ENCODE peak calls at places on chromosomes 5 and 9, in four cellular contexts. One of them, this sample, is unnamed.

GRCh38 chr9:127330501-127330900 is 65.9 kb downstream of the GARNL3 start:
- DNase-seq in body of pancreas: no peak
- DNase-seq in esophagus squamous epithelium: no peak
- DNase-seq in breast epithelium: no peak
- DNase-seq in this sample: no peak

GRCh38 chr5:100731768-100732167 is 171.3 kb downstream of the ST8SIA4 start:
- DNase-seq in body of pancreas: no peak
- DNase-seq in esophagus squamous epithelium: no peak
- DNase-seq in breast epithelium: no peak
- DNase-seq in this sample: no peak

GRCh38 chr9:32969270-32969669 is 32.2 kb downstream of the APTX start:
- DNase-seq in body of pancreas: no peak
- DNase-seq in esophagus squamous epithelium: no peak
- DNase-seq in breast epithelium: no peak
- DNase-seq in this sample: no peak

GRCh38 chr9:120161801-120162200 is 418.2 kb downstream of the CDK5RAP2 start:
- DNase-seq in body of pancreas: no peak
- DNase-seq in esophagus squamous epithelium: no peak
- DNase-seq in breast epithelium: no peak
- DNase-seq in this sample: no peak

GRCh38 chr9:33246269-33246860 is 6.4 kb downstream of the SPINK4 start:
- DNase-seq in body of pancreas: no peak
- DNase-seq in esophagus squamous epithelium: no peak
- DNase-seq in breast epithelium: no peak
- DNase-seq in this sample: peak

GRCh38 chr5:120419110-120419509 is 45.0 kb upstream of the PRR16 start:
- DNase-seq in body of pancreas: no peak
- DNase-seq in esophagus squamous epithelium: no peak
- DNase-seq in breast epithelium: no peak
- DNase-seq in this sample: no peak

GRCh38 chr5:142014911-142015584 is 2.2 kb upstream of the GNPDA1 start:
- DNase-seq in body of pancreas: peak
- DNase-seq in esophagus squamous epithelium: no peak
- DNase-seq in breast epithelium: no peak
- DNase-seq in this sample: no peak

GRCh38 chr9:124343533-124344290 is 71.5 kb downstream of the PSMB7 start:
- DNase-seq in body of pancreas: no peak
- DNase-seq in esophagus squamous epithelium: no peak
- DNase-seq in breast epithelium: no peak
- DNase-seq in this sample: no peak

GRCh38 chr9:121299467-121300282 is 31.7 kb downstream of the GSN start:
- DNase-seq in body of pancreas: peak
- DNase-seq in esophagus squamous epithelium: no peak
- DNase-seq in breast epithelium: peak
- DNase-seq in this sample: peak

GRCh38 chr9:108386859-108387384 is 468.9 kb downstream of the ACTL7B start:
- DNase-seq in body of pancreas: no peak
- DNase-seq in esophagus squamous epithelium: no peak
- DNase-seq in breast epithelium: no peak
- DNase-seq in this sample: no peak

GRCh38 chr5:38670878-38671277 is 114.4 kb upstream of the LIFR start:
- DNase-seq in body of pancreas: no peak
- DNase-seq in esophagus squamous epithelium: no peak
- DNase-seq in breast epithelium: no peak
- DNase-seq in this sample: no peak

GRCh38 chr5:38667499-38667776 is 111.0 kb upstream of the LIFR start:
- DNase-seq in body of pancreas: no peak
- DNase-seq in esophagus squamous epithelium: no peak
- DNase-seq in breast epithelium: no peak
- DNase-seq in this sample: no peak

GRCh38 chr5:38670066-38670465 is 113.6 kb upstream of the LIFR start:
- DNase-seq in body of pancreas: no peak
- DNase-seq in esophagus squamous epithelium: no peak
- DNase-seq in breast epithelium: no peak
- DNase-seq in this sample: no peak

GRCh38 chr5:38663276-38663675 is 106.8 kb upstream of the LIFR start:
- DNase-seq in body of pancreas: no peak
- DNase-seq in esophagus squamous epithelium: no peak
- DNase-seq in breast epithelium: no peak
- DNase-seq in this sample: no peak

DNA sequence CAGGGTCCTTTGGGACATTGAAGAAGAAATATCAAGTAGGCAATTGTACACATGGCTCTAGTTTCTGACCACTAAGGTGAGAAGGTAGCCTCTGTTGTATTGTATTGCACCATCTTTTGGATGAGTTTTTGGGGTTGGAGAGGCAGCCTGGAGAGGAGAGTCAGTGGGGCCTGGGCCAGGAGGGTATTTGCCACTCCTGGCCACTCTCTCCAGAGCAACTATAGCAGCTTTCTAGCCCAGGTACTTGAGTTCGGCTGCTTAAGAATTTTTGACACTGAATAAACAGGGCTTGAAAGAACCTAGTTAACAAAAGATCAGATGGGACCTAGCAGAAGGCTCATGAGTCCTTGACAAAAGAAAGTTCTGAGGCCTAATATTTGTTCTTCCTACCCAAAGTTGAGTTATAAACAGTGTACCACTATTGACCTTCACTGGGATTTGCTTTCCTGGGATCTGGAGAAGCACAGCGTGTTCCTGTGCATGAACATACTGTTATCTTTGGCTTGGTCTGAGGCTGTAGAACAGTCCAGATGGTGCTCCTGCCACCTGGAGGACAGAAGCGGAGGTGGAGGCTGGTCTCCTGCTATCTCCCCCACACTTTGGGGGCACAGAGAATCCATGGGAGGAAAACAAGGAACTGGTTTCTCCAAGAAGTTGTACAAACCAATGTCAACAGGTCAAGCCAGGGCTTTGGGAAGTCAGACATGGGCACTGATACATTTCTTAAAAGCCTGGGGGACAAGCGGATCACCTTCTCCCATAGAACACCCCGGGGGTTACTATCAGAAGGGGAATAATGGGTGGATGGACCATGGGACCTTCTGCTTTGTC is 110.4 kb upstream of the LIFR start:
- DNase-seq in body of pancreas: peak
- DNase-seq in esophagus squamous epithelium: no peak
- DNase-seq in breast epithelium: no peak
- DNase-seq in this sample: no peak
- TF ChIP-seq CTCF in body of pancreas: peak
- TF ChIP-seq CTCF in esophagus squamous epithelium: peak
- TF ChIP-seq CTCF in breast epithelium: no peak
- TF ChIP-seq CTCF in this sample: no peak

GRCh38 chr5:168530751-168531150 is 1.6 kb downstream of the FBLL1 start:
- DNase-seq in body of pancreas: no peak
- DNase-seq in esophagus squamous epithelium: no peak
- DNase-seq in breast epithelium: no peak
- DNase-seq in this sample: no peak

GRCh38 chr5:168528521-168529360 is at the start of gene FBLL1:
- DNase-seq in body of pancreas: peak
- DNase-seq in esophagus squamous epithelium: no peak
- DNase-seq in breast epithelium: no peak
- DNase-seq in this sample: no peak

GRCh38 chr5:168531191-168531590 is 2.1 kb downstream of the FBLL1 start:
- DNase-seq in body of pancreas: no peak
- DNase-seq in esophagus squamous epithelium: no peak
- DNase-seq in breast epithelium: no peak
- DNase-seq in this sample: no peak

GRCh38 chr5:168527756-168528295 is 1.3 kb upstream of the FBLL1 start:
- DNase-seq in body of pancreas: no peak
- DNase-seq in esophagus squamous epithelium: no peak
- DNase-seq in breast epithelium: no peak
- DNase-seq in this sample: no peak

GRCh38 chr5:168529361-168530234 is 493 bp downstream of the FBLL1 start:
- DNase-seq in body of pancreas: peak
- DNase-seq in esophagus squamous epithelium: no peak
- DNase-seq in breast epithelium: no peak
- DNase-seq in this sample: no peak
- H3K4me3 ChIP-seq in body of pancreas: no peak
- H3K4me3 ChIP-seq in esophagus squamous epithelium: peak
- H3K4me3 ChIP-seq in breast epithelium: peak
- H3K4me3 ChIP-seq in this sample: no peak

GRCh38 chr5:68379275-68380026 is 163.9 kb downstream of the PIK3R1 start:
- DNase-seq in body of pancreas: no peak
- DNase-seq in esophagus squamous epithelium: no peak
- DNase-seq in breast epithelium: no peak
- DNase-seq in this sample: peak
- TF ChIP-seq POLR2A in body of pancreas: no peak
- TF ChIP-seq POLR2A in esophagus squamous epithelium: no peak
- TF ChIP-seq POLR2A in breast epithelium: no peak
- TF ChIP-seq POLR2A in this sample: no peak

DNA sequence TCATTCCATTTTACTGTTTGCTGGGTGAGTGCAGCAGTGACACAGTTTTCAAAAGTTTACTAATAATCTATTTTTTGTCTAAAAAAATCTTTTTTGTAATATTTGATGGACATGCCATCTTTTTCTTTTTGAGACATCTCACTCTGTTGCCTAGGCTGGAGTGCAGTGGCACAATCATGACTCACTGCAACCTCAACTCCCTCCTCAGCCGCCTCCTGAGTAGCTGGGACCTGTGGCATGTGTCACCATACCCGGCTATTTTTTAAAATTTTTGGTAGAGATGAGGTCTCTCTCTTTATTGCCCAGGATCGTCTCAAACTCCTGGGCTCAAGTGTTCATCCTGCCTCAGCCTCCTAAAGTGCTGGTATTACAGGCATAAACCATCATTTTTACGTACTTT is 86.0 kb downstream of the KDM4C start:
- DNase-seq in body of pancreas: no peak
- DNase-seq in esophagus squamous epithelium: no peak
- DNase-seq in breast epithelium: no peak
- DNase-seq in this sample: no peak
- TF ChIP-seq CTCF in body of pancreas: no peak
- TF ChIP-seq CTCF in esophagus squamous epithelium: no peak
- TF ChIP-seq CTCF in breast epithelium: no peak
- TF ChIP-seq CTCF in this sample: no peak

GRCh38 chr5:24644757-24645156 is at the start of gene CDH10:
- DNase-seq in body of pancreas: peak
- DNase-seq in esophagus squamous epithelium: no peak
- DNase-seq in breast epithelium: no peak
- DNase-seq in this sample: no peak
- H3K4me3 ChIP-seq in body of pancreas: no peak
- H3K4me3 ChIP-seq in esophagus squamous epithelium: no peak
- H3K4me3 ChIP-seq in breast epithelium: peak
- H3K4me3 ChIP-seq in this sample: no peak

GRCh38 chr5:139956342-139956741 is 86.8 kb downstream of the NRG2 start:
- DNase-seq in body of pancreas: no peak
- DNase-seq in esophagus squamous epithelium: no peak
- DNase-seq in breast epithelium: no peak
- DNase-seq in this sample: no peak
- TF ChIP-seq POLR2A in body of pancreas: no peak
- TF ChIP-seq POLR2A in esophagus squamous epithelium: no peak
- TF ChIP-seq POLR2A in breast epithelium: no peak
- TF ChIP-seq POLR2A in this sample: no peak